ENCODE peak calls at places on chromosomes 4 and X, in eight cellular contexts. O is NCI-H1092; T is HT1080; C is head of caudate nucleus; M is PC-3; D is stimulated activated CD4-positive, alpha-beta T cell treated with anti-CD3 and anti-CD28 coated beads, Interleukin-15, amount 100 ng/mL, for 1 hour; W is LoVo; Q is cardiac muscle cell. V is an unnamed sample.

GRCh38 chr4:102625232-102625930 is 124.2 kb downstream of the NFKB1 start:
- DNase-seq in O (no peak), T (no peak), C (peak), M (peak), D (peak), W (no peak), Q (peak), V (no peak)

GRCh38 chr4:169315530-169316306 is 45.0 kb upstream of the SH3RF1 start:
- DNase-seq in O (no peak), T (peak), C (no peak), M (peak), D (no peak), W (no peak), Q (peak), V (no peak)

GRCh38 chr4:76943129-76943620 is 6.4 kb upstream of the SEPTIN11 start:
- DNase-seq in O (no peak), T (peak), C (no peak), M (no peak), D (no peak), W (no peak), Q (peak), V (no peak)

GRCh38 chr4:25654971-25655963 is at the start of gene SLC34A2:
- DNase-seq in O (no peak), T (no peak), C (no peak), M (no peak), D (no peak), W (peak), Q (peak), V (peak)

GRCh38 chrX:110021180-110022022 is 18.5 kb downstream of the TMEM164 start:
- DNase-seq in O (no peak), T (no peak), C (no peak), M (no peak), D (no peak), W (no peak), Q (peak), V (no peak)

GRCh38 chr4:85823295-85823694 is 348.3 kb downstream of the ARHGAP24 start:
- DNase-seq in O (no peak), T (peak), C (no peak), M (peak), D (no peak), W (no peak), Q (peak), V (no peak)

GRCh38 chrX:82208976-82209375 is 1007.1 kb downstream of the SH3BGRL start:
- DNase-seq in O (no peak), T (no peak), C (no peak), M (no peak), D (no peak), W (no peak), Q (no peak), V (no peak)

GRCh38 chrX:105018865-105019264 is 201.6 kb downstream of the TEX13A start:
- DNase-seq in O (no peak), T (no peak), C (no peak), M (no peak), D (no peak), W (no peak), Q (no peak), V (no peak)

GRCh38 chrX:3962511-3963350 is 249.3 kb upstream of the PRKX start:
- DNase-seq in O (peak), T (peak), C (no peak), M (peak), D (no peak), W (peak), Q (peak), V (no peak)

GRCh38 chr4:15344041-15344440 is 83.8 kb upstream of the C1QTNF7 start:
- DNase-seq in O (no peak), T (no peak), C (no peak), M (no peak), D (no peak), W (no peak), Q (peak), V (no peak)

GRCh38 chrX:55908685-55909212 is 191.2 kb downstream of the RRAGB start:
- DNase-seq in O (no peak), T (peak), C (peak), M (peak), D (no peak), W (peak), Q (peak), V (peak)

GRCh38 chrX:152817082-152817744 is 13.3 kb downstream of the CETN2 start:
- DNase-seq in O (peak), T (peak), C (peak), M (peak), D (no peak), W (peak), Q (peak), V (peak)

GRCh38 chr4:25856756-25857155 is 6.0 kb downstream of the SEL1L3 start:
- DNase-seq in O (no peak), T (no peak), C (no peak), M (no peak), D (no peak), W (no peak), Q (peak), V (no peak)

GRCh38 chrX:12949927-12950656 is 24.8 kb upstream of the TMSB4X start:
- DNase-seq in O (no peak), T (no peak), C (peak), M (no peak), D (peak), W (peak), Q (peak), V (peak)

V was measured in testis.